ENCODE peak calls at places on chromosomes 5 and 9, in four cellular contexts. L is IMR-90, X is H9, T is H1. K is an unnamed sample.

GRCh38 chr9:105973811-105974407 is 279.6 kb downstream of the TMEM38B start:
- DNase-seq in L (no peak), X (no peak), T (no peak), K (peak; percentile 68)

GRCh38 chr5:57327934-57328333 is 154.1 kb downstream of the GPBP1 start:
- DNase-seq in L (peak; percentile 33), X (no peak), T (no peak), K (peak; percentile 30)

GRCh38 chr5:51829226-51829625 is 446.0 kb downstream of the ISL1 start:
- DNase-seq in L (no peak), X (no peak), T (no peak), K (no peak)

GRCh38 chr9:33137271-33137670 is 29.9 kb downstream of the B4GALT1 start:
- DNase-seq in L (no peak), X (no peak), T (no peak), K (no peak)

GRCh38 chr9:98031935-98032334 is 24.6 kb upstream of the NANS start:
- DNase-seq in L (peak; percentile 90), X (no peak), T (no peak), K (peak; percentile 37)

GRCh38 chr5:179953934-179954833 is 46.5 kb upstream of the TBC1D9B start:
- DNase-seq in L (peak; percentile 42), X (no peak), T (no peak), K (no peak)

GRCh38 chr5:151080620-151081425 is at the start of gene TNIP1:
- DNase-seq in L (peak; percentile 88), X (peak; percentile 81), T (peak; percentile 53), K (peak; percentile 87)

GRCh38 chr5:127231118-127231517 is 59.5 kb upstream of the MEGF10 start:
- DNase-seq in L (no peak), X (no peak), T (no peak), K (peak; percentile 5)

GRCh38 chr5:30650311-30650710 is 543.2 kb upstream of the CDH6 start:
- DNase-seq in L (no peak), X (no peak), T (no peak), K (no peak)

GRCh38 chr9:18705763-18706372 is 231.9 kb downstream of the ADAMTSL1 start:
- DNase-seq in L (no peak), X (no peak), T (no peak), K (no peak)

DNA sequence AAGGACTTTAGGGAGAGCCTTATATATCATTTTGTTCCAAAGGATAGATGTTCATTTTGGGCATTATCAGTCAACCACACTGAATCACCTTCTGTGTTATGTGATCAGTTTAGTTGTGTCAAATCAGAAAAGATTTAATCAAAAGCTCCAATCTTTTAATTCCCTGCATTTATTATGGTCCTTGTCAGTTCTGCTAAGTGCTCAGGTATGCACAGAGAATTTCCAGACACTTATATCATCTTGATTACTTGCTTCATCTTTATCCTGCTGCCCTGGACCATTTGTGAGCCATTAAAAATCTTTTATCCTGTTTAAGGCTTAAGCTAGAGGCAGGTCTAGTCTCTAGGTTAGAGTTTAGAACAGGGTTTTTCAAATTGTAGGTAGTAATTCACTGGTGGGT is 179.1 kb downstream of the CWC27 start:
- DNase-seq in L (no peak), X (no peak), T (no peak), K (no peak)
- H4K5ac ChIP-seq in L (no peak overlapping the region), X (no peak overlapping the region), T (no peak overlapping the region), K (no peak overlapping the region)

GRCh38 chr9:99105152-99106043 is 485 bp downstream of the TGFBR1 start:
- DNase-seq in L (peak; percentile 73), X (peak; percentile 52), T (no peak), K (peak; percentile 58)
- H2BK15ac ChIP-seq in L (no peak overlapping the region), X (no peak overlapping the region), T (no peak overlapping the region), K (no peak overlapping the region)

GRCh38 chr9:135613946-135614805 is 25.2 kb downstream of the GLT6D1 start:
- DNase-seq in L (no peak), X (peak; percentile 24), T (no peak), K (no peak)

GRCh38 chr9:135614821-135615665 is 24.3 kb downstream of the GLT6D1 start:
- DNase-seq in L (no peak), X (no peak), T (no peak), K (no peak)

GRCh38 chr9:135612437-135612836 is 26.9 kb downstream of the GLT6D1 start:
- DNase-seq in L (no peak), X (no peak), T (no peak), K (no peak)

GRCh38 chr9:135611875-135612209 is 27.5 kb downstream of the GLT6D1 start:
- DNase-seq in L (no peak), X (no peak), T (no peak), K (no peak)

DNA sequence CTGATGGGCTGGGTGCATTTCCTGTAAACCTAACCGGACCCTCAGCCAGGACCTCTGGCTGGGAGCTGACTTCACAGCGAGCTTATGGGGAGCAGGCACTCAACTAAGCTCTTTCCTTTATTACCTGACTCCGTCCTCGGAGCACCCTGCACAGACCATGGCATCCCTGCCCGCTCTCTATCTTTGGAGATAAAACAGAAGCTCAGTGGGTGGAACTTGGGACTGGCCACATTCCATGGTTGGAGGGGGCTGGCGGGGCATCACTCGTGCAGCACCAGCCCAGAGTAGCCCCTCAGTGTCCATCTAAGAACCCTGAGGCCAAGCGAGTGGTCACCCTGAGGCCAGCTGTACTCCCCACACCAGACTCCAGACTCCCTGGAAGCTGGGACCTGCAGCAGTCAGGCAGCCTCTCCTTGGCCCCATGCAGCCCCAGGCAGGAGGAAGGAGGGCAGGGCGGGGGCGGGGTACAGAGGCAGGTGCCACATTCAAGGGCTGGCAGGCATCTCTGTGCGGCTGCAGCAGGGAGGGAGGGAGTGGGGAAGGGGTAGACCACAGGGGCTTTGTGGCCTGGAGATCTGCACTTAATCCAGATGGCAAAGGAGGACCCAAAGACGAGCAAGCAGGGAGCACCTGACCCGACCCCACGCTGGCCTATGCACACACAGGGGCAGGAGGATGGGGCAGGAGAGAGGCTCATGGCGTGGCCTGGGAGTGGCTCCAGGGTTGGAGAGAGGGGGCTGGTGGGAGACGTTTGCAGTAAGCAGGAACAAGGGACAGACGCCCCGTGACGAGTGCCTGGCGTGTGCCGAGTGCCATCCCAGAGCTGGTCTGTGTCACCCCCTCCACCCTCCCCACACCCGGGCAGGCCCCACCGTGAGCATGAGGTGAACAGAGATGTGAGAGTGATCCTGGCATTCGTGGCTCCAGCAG is 26.1 kb downstream of the GLT6D1 start:
- DNase-seq in L (no peak), X (no peak), T (no peak), K (no peak)
- H2BK5ac ChIP-seq in L (no peak overlapping the region), X (no peak overlapping the region), T (no peak overlapping the region), K (no peak overlapping the region)

GRCh38 chr9:21504113-21504512 is 22.0 kb upstream of the IFNE start:
- DNase-seq in L (peak; percentile 8), X (no peak), T (no peak), K (no peak)
- H4K5ac ChIP-seq in L (no peak overlapping the region), X (no peak overlapping the region), T (no peak overlapping the region), K (no peak overlapping the region)

GRCh38 chr9:93097496-93098205 is 1.6 kb downstream of the CARD19 start:
- DNase-seq in L (peak; percentile 12), X (no peak), T (no peak), K (no peak)
- H2BK15ac ChIP-seq in L (peak overlapping the region; percentile 90), X (no peak overlapping the region), T (no peak overlapping the region), K (no peak overlapping the region)

GRCh38 chr5:154630410-154630809 is 124.8 kb upstream of the LARP1 start:
- DNase-seq in L (no peak), X (no peak), T (no peak), K (no peak)
- H2BK5ac ChIP-seq in L (no peak overlapping the region), X (no peak overlapping the region), T (no peak overlapping the region), K (no peak overlapping the region)